ENCODE peak calls at places on chromosomes 4 and X, in four cellular contexts. M is GM23248, K is heart left ventricle, L is breast epithelium. R is an unnamed sample.

GRCh38 chr4:92071587-92071986 is 232.2 kb upstream of the GRID2 start:
- DNase-seq in M (no peak), K (no peak), L (no peak), R (no peak)

GRCh38 chr4:56372774-56373173 is 14.5 kb downstream of the AASDH start:
- DNase-seq in M (peak; percentile 18), K (no peak), L (no peak), R (no peak)

GRCh38 chr4:98518555-98519267 is 139.7 kb downstream of the TSPAN5 start:
- DNase-seq in M (no peak), K (no peak), L (no peak), R (no peak)

GRCh38 chr4:76696109-76696508 is 201.8 kb downstream of the SOWAHB start:
- DNase-seq in M (peak; percentile 57), K (no peak), L (no peak), R (no peak)

GRCh38 chr4:73589261-73589847 is 30.9 kb downstream of the RASSF6 start:
- DNase-seq in M (peak; percentile 87), K (no peak), L (no peak), R (no peak)

GRCh38 chr4:15873117-15873516 is 65.4 kb downstream of the FGFBP1 start:
- DNase-seq in M (no peak), K (peak; percentile 22), L (no peak), R (no peak)

GRCh38 chr4:60605651-60606354 is 594.3 kb upstream of the ADGRL3 start:
- DNase-seq in M (peak; percentile 1), K (no peak), L (no peak), R (no peak)

GRCh38 chr4:137106733-137107132 is 425.6 kb downstream of the PCDH18 start:
- DNase-seq in M (no peak), K (no peak), L (no peak), R (no peak)

GRCh38 chr4:123848615-123849014 is 452.0 kb downstream of the SPRY1 start:
- DNase-seq in M (no peak), K (no peak), L (no peak), R (no peak)

GRCh38 chrX:68369559-68369958 is 63.7 kb downstream of the OPHN1 start:
- DNase-seq in M (peak; percentile 1), K (no peak), L (no peak), R (no peak)

GRCh38 chrX:30489323-30489722 is 88.2 kb downstream of the TASL start:
- DNase-seq in M (peak; percentile 1), K (no peak), L (no peak), R (no peak)

GRCh38 chrX:1059576-1060561 is 152.6 kb downstream of the CRLF2 start:
- DNase-seq in M (no peak), K (no peak), L (no peak), R (no peak)

GRCh38 chrX:41779941-41780340 is 56.0 kb downstream of the GPR82 start:
- DNase-seq in M (no peak), K (no peak), L (no peak), R (no peak)

GRCh38 chrX:14922437-14922836 is 49.2 kb downstream of the MOSPD2 start:
- DNase-seq in M (peak; percentile 88), K (no peak), L (no peak), R (no peak)

GRCh38 chr4:23161787-23162186 is 469.1 kb downstream of the GBA3 start:
- DNase-seq in M (no peak), K (no peak), L (no peak), R (no peak)

GRCh38 chrX:79361192-79361870 is 5.8 kb downstream of the ITM2A start:
- DNase-seq in M (no peak), K (no peak), L (no peak), R (no peak)

GRCh38 chr4:73231518-73232487 is 26.8 kb downstream of the ANKRD17 start:
- DNase-seq in M (no peak), K (no peak), L (no peak), R (no peak)

GRCh38 chr4:147578057-147578476 is 39.1 kb upstream of the TMEM184C start:
- DNase-seq in M (peak; percentile 59), K (no peak), L (no peak), R (no peak)

GRCh38 chrX:88612870-88613329 is 134.1 kb upstream of the CPXCR1 start:
- DNase-seq in M (no peak), K (no peak), L (no peak), R (no peak)

GRCh38 chr4:171817026-171817425 is 3.8 kb downstream of the GALNTL6 start:
- DNase-seq in M (no peak), K (no peak), L (no peak), R (no peak)

GRCh38 chrX:25531096-25531495 is 515.3 kb upstream of the ARX start:
- DNase-seq in M (no peak), K (no peak), L (no peak), R (no peak)

GRCh38 chrX:48508400-48509244 is at the start of gene PORCN:
- DNase-seq in M (peak; percentile 81), K (peak; percentile 90), L (peak; percentile 64), R (peak; percentile 58)

GRCh38 chrX:18983711-18984380 is at the start of gene PHKA2:
- DNase-seq in M (peak; percentile 70), K (peak; percentile 73), L (peak; percentile 20), R (no peak)

GRCh38 chrX:76509775-76510174 is 82.3 kb downstream of the MAGEE1 start:
- DNase-seq in M (no peak), K (no peak), L (no peak), R (no peak)

GRCh38 chr4:186554890-186555827 is at the start of gene MTNR1A:
- DNase-seq in M (peak; percentile 19), K (no peak), L (no peak), R (no peak)

GRCh38 chr4:137015759-137016409 is 516.4 kb downstream of the PCDH18 start:
- DNase-seq in M (no peak), K (no peak), L (no peak), R (no peak)

GRCh38 chr4:89836031-89836777 is 757 bp downstream of the SNCA start:
- DNase-seq in M (peak; percentile 3), K (no peak), L (no peak), R (no peak)

GRCh38 chr4:22574424-22574823 is 58.6 kb upstream of the ADGRA3 start:
- DNase-seq in M (no peak), K (no peak), L (no peak), R (no peak)

GRCh38 chrX:44770111-44770510 is 73.7 kb upstream of the DUSP21 start:
- DNase-seq in M (peak; percentile 23), K (no peak), L (no peak), R (no peak)

GRCh38 chr4:167906851-167907250 is 185.5 kb upstream of the ANXA10 start:
- DNase-seq in M (no peak), K (no peak), L (no peak), R (no peak)

GRCh38 chrX:82973641-82974040 is 534.4 kb upstream of the POU3F4 start:
- DNase-seq in M (no peak), K (no peak), L (no peak), R (no peak)

GRCh38 chrX:133190877-133191738 is 27.0 kb downstream of the TFDP3 start:
- DNase-seq in M (no peak), K (no peak), L (no peak), R (no peak)

GRCh38 chr4:183362036-183362435 is 39.8 kb upstream of the CLDN24 start:
- DNase-seq in M (no peak), K (no peak), L (no peak), R (no peak)

GRCh38 chr4:68373513-68373912 is 23.6 kb upstream of the YTHDC1 start:
- DNase-seq in M (peak; percentile 80), K (peak; percentile 88), L (peak; percentile 52), R (peak; percentile 23)

DNA sequence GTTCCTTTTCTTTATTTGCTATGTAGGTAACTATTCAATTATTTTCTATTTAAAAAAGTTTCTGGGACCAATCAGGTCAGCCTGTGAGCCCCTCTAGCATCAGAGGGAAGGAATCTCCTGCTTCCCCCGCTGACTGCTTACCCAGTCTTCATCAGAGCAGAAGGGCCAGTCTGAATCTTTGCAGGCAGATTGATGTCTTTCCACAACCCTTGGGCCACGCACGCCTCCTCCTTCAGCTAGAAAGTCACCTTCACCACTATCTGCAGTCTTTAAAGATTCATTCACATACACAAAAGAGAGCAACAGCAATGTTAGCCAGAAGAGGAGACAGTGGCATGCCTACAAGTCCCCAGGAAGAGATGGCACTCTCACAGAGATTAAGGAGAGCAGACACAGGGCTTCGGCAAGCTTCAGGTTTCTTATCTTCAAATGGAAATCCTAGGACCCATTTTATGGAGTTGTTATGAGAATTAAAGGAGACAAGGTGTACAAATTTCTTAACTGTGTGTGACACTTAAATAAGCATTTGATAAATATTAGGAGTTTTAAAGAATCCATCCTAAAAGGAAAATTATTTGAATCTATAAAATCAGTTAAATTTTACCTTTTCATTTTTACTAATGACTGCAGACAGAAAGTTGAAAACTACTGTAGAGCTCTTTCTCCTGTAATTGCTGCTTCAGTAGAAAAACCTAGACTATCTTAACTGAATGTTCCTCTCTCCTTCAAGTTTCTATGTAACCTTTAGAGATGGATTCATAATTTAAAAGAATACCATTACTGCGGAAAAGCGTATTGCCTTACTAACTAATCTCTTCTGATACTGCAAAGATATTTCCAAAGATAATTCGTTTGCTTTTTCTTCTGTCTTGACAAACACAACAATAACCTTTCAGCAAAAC is 995 bp downstream of the FGA start:
- DNase-seq in M (no peak), K (no peak), L (no peak), R (no peak)
- H3K4me1 ChIP-seq in M (no peaks in the 10 kb centered on the region), K (no peaks in the 10 kb centered on the region), L (no peaks in the 10 kb centered on the region), R (no peaks in the 10 kb centered on the region)

DNA sequence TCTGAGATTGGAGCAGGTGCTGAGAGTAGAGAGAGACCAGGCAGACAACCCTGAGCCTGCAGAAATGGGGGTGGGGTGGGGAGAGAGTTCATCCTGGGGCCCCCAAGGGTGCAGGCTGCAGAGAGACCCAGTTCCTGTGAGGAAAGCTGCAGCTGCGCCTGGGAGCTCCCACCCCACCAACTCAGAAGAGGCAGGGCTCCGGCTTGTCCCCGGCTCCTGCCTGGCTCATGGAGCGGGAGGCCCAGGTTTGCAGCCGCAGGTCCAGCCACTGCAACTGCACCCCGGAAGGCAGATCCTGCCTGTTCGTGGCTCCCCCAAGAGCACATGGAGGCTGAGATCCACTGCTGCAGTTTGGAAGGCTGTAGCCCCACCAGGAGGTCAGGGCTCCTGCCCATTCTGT is 44.2 kb upstream of the DGKK start:
- DNase-seq in M (no peak), K (no peak), L (no peak), R (no peak)
- H3K27me3 ChIP-seq in M (no peaks in the 10 kb centered on the region), K (peaks cover 8% of the 10 kb centered on the region), L (no peaks in the 10 kb centered on the region), R (no peaks in the 10 kb centered on the region)

DNA sequence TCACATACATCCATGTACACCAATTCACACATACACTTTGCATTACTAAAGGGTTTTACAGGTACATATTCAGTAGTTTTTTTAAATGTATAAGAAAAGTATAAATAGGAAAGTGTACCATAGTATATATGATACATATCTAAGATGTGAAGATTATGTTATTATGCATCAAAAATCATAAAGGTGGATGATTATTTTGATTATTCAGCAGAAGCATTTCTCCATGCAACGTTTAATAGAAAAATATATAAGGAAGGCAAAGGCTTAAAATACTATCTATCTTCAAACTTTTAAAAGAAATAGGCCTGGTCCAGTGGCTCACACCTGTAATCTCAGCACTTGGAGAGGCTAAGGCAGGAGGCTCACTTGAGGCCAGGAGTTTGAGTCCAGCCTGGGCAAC is 133.5 kb upstream of the KLF3 start:
- DNase-seq in M (no peak), K (no peak), L (no peak), R (no peak)
- H3K27ac ChIP-seq in M (no peak overlapping the region), K (no peak overlapping the region), L (no peak overlapping the region), R (no peak overlapping the region)

DNA sequence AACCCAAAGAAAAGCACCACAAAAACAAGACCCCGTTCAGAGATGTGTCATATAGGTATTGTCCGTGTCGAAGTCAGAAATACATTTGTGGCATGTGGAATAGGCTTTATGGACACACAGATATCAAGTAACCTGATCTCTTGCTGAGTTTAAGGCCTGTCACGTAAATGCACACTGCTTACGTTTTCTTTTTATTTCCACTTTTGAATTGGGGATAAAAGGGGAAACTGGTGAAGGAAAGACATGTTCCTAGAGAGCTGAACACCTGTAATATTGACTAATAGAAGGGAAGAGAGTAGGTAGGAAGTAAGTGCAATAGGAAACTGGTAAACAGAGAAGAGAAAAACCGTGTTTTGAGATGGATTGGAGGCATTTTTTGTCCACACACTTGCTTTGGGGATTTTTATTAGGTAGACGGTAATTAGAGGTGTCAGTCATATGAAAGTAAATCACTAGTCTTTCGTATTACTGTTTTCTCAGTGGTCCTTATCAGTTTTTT is 24.9 kb downstream of the TMEM131L start:
- DNase-seq in M (no peak), K (no peak), L (no peak), R (no peak)
- H3K4me1 ChIP-seq in M (peaks cover 30% of the 10 kb centered on the region), K (peaks cover 64% of the 10 kb centered on the region), L (peaks cover 5% of the 10 kb centered on the region), R (peaks cover 70% of the 10 kb centered on the region)